ENCODE peak calls at places on chromosomes 6 and 20, in ten cellular contexts. P is fibroblast of lung; O is body of pancreas; G is CD8-positive, alpha-beta T cell; L is pancreas; F is spleen; I is AG04450; J is heart left ventricle; S is OCI-LY7; K is tibial artery. B is an unnamed sample.

GRCh38 chr20:41544472-41544871 is 73.7 kb downstream of the CHD6 start:
- DNase-seq in P (no peak), O (no peak), G (no peak), L (no peak), F (no peak), I (no peak), J (no peak), S (no peak), K (no peak), B (no peak)

GRCh38 chr20:58466729-58467571 is 48.2 kb downstream of the APCDD1L start:
- DNase-seq in P (no peak), O (no peak), G (no peak), L (no peak), F (no peak), I (no peak), J (no peak), S (no peak), K (no peak), B (no peak)

GRCh38 chr6:354631-355280 is 36.8 kb upstream of the IRF4 start:
- DNase-seq in P (no peak), O (no peak), G (no peak), L (no peak), F (peak; percentile 76), I (no peak), J (no peak), S (peak; percentile 63), K (no peak), B (no peak)

GRCh38 chr6:4282926-4283325 is 147.6 kb upstream of the ECI2 start:
- DNase-seq in P (no peak), O (no peak), G (no peak), L (no peak), F (no peak), I (no peak), J (no peak), S (no peak), K (no peak), B (no peak)

GRCh38 chr6:135520781-135521180 is 23.2 kb upstream of the AHI1 start:
- DNase-seq in P (peak; percentile 57), O (no peak), G (no peak), L (no peak), F (no peak), I (no peak), J (no peak), S (no peak), K (no peak), B (no peak)

GRCh38 chr6:111033628-111034289 is 51.9 kb downstream of the RPF2 start:
- DNase-seq in P (no peak), O (no peak), G (no peak), L (no peak), F (no peak), I (no peak), J (no peak), S (no peak), K (no peak), B (no peak)

GRCh38 chr20:23272176-23273029 is 78.2 kb upstream of the NXT1 start:
- DNase-seq in P (no peak), O (no peak), G (no peak), L (no peak), F (peak; percentile 36), I (no peak), J (no peak), S (no peak), K (peak; percentile 33), B (no peak)

GRCh38 chr6:34005845-34006644 is 139.8 kb downstream of the GRM4 start:
- DNase-seq in P (no peak), O (no peak), G (no peak), L (no peak), F (peak; percentile 29), I (no peak), J (no peak), S (no peak), K (no peak), B (no peak)

GRCh38 chr6:126063512-126064146 is 77.3 kb downstream of the TRMT11 start:
- DNase-seq in P (peak; percentile 77), O (no peak), G (no peak), L (no peak), F (no peak), I (peak; percentile 50), J (no peak), S (peak; percentile 3), K (no peak), B (no peak)

GRCh38 chr20:19618711-19619110 is 139.3 kb upstream of the RIN2 start:
- DNase-seq in P (no peak), O (no peak), G (no peak), L (no peak), F (no peak), I (no peak), J (no peak), S (no peak), K (no peak), B (no peak)

GRCh38 chr20:24164360-24164759 is 175.8 kb upstream of the GGTLC1 start:
- DNase-seq in P (no peak), O (no peak), G (peak; percentile 46), L (no peak), F (no peak), I (no peak), J (no peak), S (peak; percentile 7), K (no peak), B (peak; percentile 17)

GRCh38 chr6:160348209-160348551 is at the start of gene SLC22A3:
- DNase-seq in P (no peak), O (no peak), G (no peak), L (peak; percentile 45), F (no peak), I (no peak), J (no peak), S (no peak), K (no peak), B (no peak)

GRCh38 chr6:90413867-90414266 is 117.2 kb upstream of the BACH2 start:
- DNase-seq in P (peak; percentile 59), O (no peak), G (peak; percentile 63), L (no peak), F (peak; percentile 81), I (no peak), J (peak; percentile 38), S (peak; percentile 87), K (no peak), B (peak; percentile 75)

GRCh38 chr6:26045046-26045938 is 41.9 kb upstream of the HFE start:
- DNase-seq in P (peak; percentile 89), O (peak; percentile 74), G (peak; percentile 79), L (no peak), F (peak; percentile 90), I (peak; percentile 82), J (peak; percentile 75), S (peak; percentile 97), K (peak; percentile 86), B (peak; percentile 92)

GRCh38 chr6:106858653-106859092 is 115.9 kb downstream of the CD24 start:
- DNase-seq in P (peak; percentile 94), O (peak; percentile 18), G (no peak), L (no peak), F (no peak), I (peak; percentile 3), J (no peak), S (no peak), K (no peak), B (no peak)

GRCh38 chr20:15857131-15857784 is 716.0 kb downstream of the KIF16B start:
- DNase-seq in P (no peak), O (no peak), G (no peak), L (no peak), F (peak; percentile 75), I (no peak), J (no peak), S (peak; percentile 84), K (no peak), B (no peak)
- H3K9me3 ChIP-seq in P (no peaks in the 10 kb centered on the region), O (no peaks in the 10 kb centered on the region), G (no peaks in the 10 kb centered on the region), L (no peaks in the 10 kb centered on the region), F (no peaks in the 10 kb centered on the region), I (no peaks in the 10 kb centered on the region), J (no peaks in the 10 kb centered on the region), S (no peaks in the 10 kb centered on the region), K (no peaks in the 10 kb centered on the region), B (no peaks in the 10 kb centered on the region)

GRCh38 chr20:56289652-56290051 is 41.1 kb downstream of the MC3R start:
- DNase-seq in P (no peak), O (no peak), G (no peak), L (no peak), F (no peak), I (no peak), J (no peak), S (no peak), K (no peak), B (no peak)
- H3K9me3 ChIP-seq in P (no peaks in the 10 kb centered on the region), O (no peaks in the 10 kb centered on the region), G (no peaks in the 10 kb centered on the region), L (no peaks in the 10 kb centered on the region), F (no peaks in the 10 kb centered on the region), I (no peaks in the 10 kb centered on the region), J (no peaks in the 10 kb centered on the region), S (no peaks in the 10 kb centered on the region), K (no peaks in the 10 kb centered on the region), B (no peaks in the 10 kb centered on the region)

GRCh38 chr20:29409833-29410804 is 1847.3 kb upstream of the DEFB115 start:
- DNase-seq in P (no peak), O (no peak), G (no peak), L (peak; percentile 69), F (no peak), I (no peak), J (no peak), S (no peak), K (no peak), B (no peak)
- H3K9me3 ChIP-seq in P (no peaks in the 10 kb centered on the region), O (no peaks in the 10 kb centered on the region), G (no peaks in the 10 kb centered on the region), L (no peaks in the 10 kb centered on the region), F (peaks cover 53% of the 10 kb centered on the region), I (peaks cover 51% of the 10 kb centered on the region), J (peaks cover 12% of the 10 kb centered on the region), S (no peaks in the 10 kb centered on the region), K (peaks cover 5% of the 10 kb centered on the region), B (no peaks in the 10 kb centered on the region)

GRCh38 chr20:48928832-48929725 is 7.6 kb downstream of the ARFGEF2 start:
- DNase-seq in P (peak; percentile 78), O (no peak), G (no peak), L (no peak), F (no peak), I (no peak), J (no peak), S (no peak), K (peak; percentile 71), B (no peak)
- H3K9me3 ChIP-seq in P (no peaks in the 10 kb centered on the region), O (no peaks in the 10 kb centered on the region), G (no peaks in the 10 kb centered on the region), L (no peaks in the 10 kb centered on the region), F (no peaks in the 10 kb centered on the region), I (no peaks in the 10 kb centered on the region), J (no peaks in the 10 kb centered on the region), S (no peaks in the 10 kb centered on the region), K (no peaks in the 10 kb centered on the region), B (no peaks in the 10 kb centered on the region)